ENCODE peak calls at places on chromosomes 2 and 18, in four cellular contexts. One of them, this sample, is unnamed.

GRCh38 chr2:110101280-110101844 is 14.3 kb downstream of the MALL start:
- DNase-seq in NCI-H1436: peak; percentile 61
- DNase-seq in RWPE1: peak; percentile 90
- DNase-seq in stimulated activated naive CD4-positive, alpha-beta T cell: no peak
- DNase-seq in this sample: no peak

GRCh38 chr2:162916286-162916801 is 77.8 kb upstream of the KCNH7 start:
- DNase-seq in NCI-H1436: no peak
- DNase-seq in RWPE1: no peak
- DNase-seq in stimulated activated naive CD4-positive, alpha-beta T cell: no peak
- DNase-seq in this sample: no peak

GRCh38 chr2:178448968-178449661 is 1.9 kb downstream of the PRKRA start:
- DNase-seq in NCI-H1436: no peak
- DNase-seq in RWPE1: no peak
- DNase-seq in stimulated activated naive CD4-positive, alpha-beta T cell: no peak
- DNase-seq in this sample: no peak

GRCh38 chr2:154425999-154426398 is 272.5 kb upstream of the KCNJ3 start:
- DNase-seq in NCI-H1436: no peak
- DNase-seq in RWPE1: no peak
- DNase-seq in stimulated activated naive CD4-positive, alpha-beta T cell: no peak
- DNase-seq in this sample: peak; percentile 37

GRCh38 chr2:37568565-37568964 is 102.9 kb downstream of the CDC42EP3 start:
- DNase-seq in NCI-H1436: no peak
- DNase-seq in RWPE1: no peak
- DNase-seq in stimulated activated naive CD4-positive, alpha-beta T cell: no peak
- DNase-seq in this sample: no peak

GRCh38 chr2:24491626-24492282 is 700 bp downstream of the NCOA1 start:
- DNase-seq in NCI-H1436: peak; percentile 43
- DNase-seq in RWPE1: peak; percentile 20
- DNase-seq in stimulated activated naive CD4-positive, alpha-beta T cell: peak; percentile 75
- DNase-seq in this sample: no peak

GRCh38 chr2:61179701-61180639 is 18.0 kb downstream of the C2orf74 start:
- DNase-seq in NCI-H1436: no peak
- DNase-seq in RWPE1: no peak
- DNase-seq in stimulated activated naive CD4-positive, alpha-beta T cell: no peak
- DNase-seq in this sample: no peak

GRCh38 chr2:197356136-197356535 is 45.6 kb upstream of the ANKRD44 start:
- DNase-seq in NCI-H1436: no peak
- DNase-seq in RWPE1: no peak
- DNase-seq in stimulated activated naive CD4-positive, alpha-beta T cell: no peak
- DNase-seq in this sample: no peak

GRCh38 chr2:200188851-200189250 is 117.6 kb upstream of the SPATS2L start:
- DNase-seq in NCI-H1436: no peak
- DNase-seq in RWPE1: no peak
- DNase-seq in stimulated activated naive CD4-positive, alpha-beta T cell: no peak
- DNase-seq in this sample: no peak

GRCh38 chr2:97750017-97750416 is 36.6 kb downstream of the ZAP70 start:
- DNase-seq in NCI-H1436: no peak
- DNase-seq in RWPE1: no peak
- DNase-seq in stimulated activated naive CD4-positive, alpha-beta T cell: no peak
- DNase-seq in this sample: no peak

GRCh38 chr2:28855977-28856376 is 14.1 kb downstream of the TRMT61B start:
- DNase-seq in NCI-H1436: no peak
- DNase-seq in RWPE1: no peak
- DNase-seq in stimulated activated naive CD4-positive, alpha-beta T cell: no peak
- DNase-seq in this sample: no peak

GRCh38 chr2:181627545-181627944 is 29.4 kb downstream of the CERKL start:
- DNase-seq in NCI-H1436: no peak
- DNase-seq in RWPE1: no peak
- DNase-seq in stimulated activated naive CD4-positive, alpha-beta T cell: no peak
- DNase-seq in this sample: peak; percentile 62

GRCh38 chr18:39854291-39854690 is 2100.7 kb upstream of the PIK3C3 start:
- DNase-seq in NCI-H1436: no peak
- DNase-seq in RWPE1: no peak
- DNase-seq in stimulated activated naive CD4-positive, alpha-beta T cell: no peak
- DNase-seq in this sample: no peak

GRCh38 chr2:219542931-219543595 is 546 bp downstream of the CHPF start:
- DNase-seq in NCI-H1436: no peak
- DNase-seq in RWPE1: peak; percentile 26
- DNase-seq in stimulated activated naive CD4-positive, alpha-beta T cell: no peak
- DNase-seq in this sample: no peak

GRCh38 chr2:242060212-242060835 is 190.8 kb downstream of the RTP5 start:
- DNase-seq in NCI-H1436: no peak
- DNase-seq in RWPE1: peak; percentile 44
- DNase-seq in stimulated activated naive CD4-positive, alpha-beta T cell: no peak
- DNase-seq in this sample: no peak

GRCh38 chr2:53768233-53768542 is 584 bp downstream of the CHAC2 start:
- DNase-seq in NCI-H1436: peak; percentile 57
- DNase-seq in RWPE1: no peak
- DNase-seq in stimulated activated naive CD4-positive, alpha-beta T cell: no peak
- DNase-seq in this sample: no peak

GRCh38 chr2:15950088-15950952 is 10.0 kb downstream of the MYCN start:
- DNase-seq in NCI-H1436: no peak
- DNase-seq in RWPE1: no peak
- DNase-seq in stimulated activated naive CD4-positive, alpha-beta T cell: no peak
- DNase-seq in this sample: no peak

GRCh38 chr18:33201509-33201926 is 239.0 kb downstream of the CCDC178 start:
- DNase-seq in NCI-H1436: no peak
- DNase-seq in RWPE1: no peak
- DNase-seq in stimulated activated naive CD4-positive, alpha-beta T cell: no peak
- DNase-seq in this sample: peak; percentile 45

GRCh38 chr2:34787341-34787740 is 1188.2 kb upstream of the FAM98A start:
- DNase-seq in NCI-H1436: no peak
- DNase-seq in RWPE1: peak; percentile 15
- DNase-seq in stimulated activated naive CD4-positive, alpha-beta T cell: no peak
- DNase-seq in this sample: no peak

GRCh38 chr2:23620841-23621341 is 235.9 kb downstream of the KLHL29 start:
- DNase-seq in NCI-H1436: peak; percentile 33
- DNase-seq in RWPE1: no peak
- DNase-seq in stimulated activated naive CD4-positive, alpha-beta T cell: no peak
- DNase-seq in this sample: no peak

GRCh38 chr2:162106746-162107145 is 32.7 kb upstream of the DPP4 start:
- DNase-seq in NCI-H1436: no peak
- DNase-seq in RWPE1: no peak
- DNase-seq in stimulated activated naive CD4-positive, alpha-beta T cell: no peak
- DNase-seq in this sample: no peak

GRCh38 chr18:56248613-56249235 is 389.7 kb downstream of the TXNL1 start:
- DNase-seq in NCI-H1436: no peak
- DNase-seq in RWPE1: no peak
- DNase-seq in stimulated activated naive CD4-positive, alpha-beta T cell: no peak
- DNase-seq in this sample: no peak

GRCh38 chr2:136874258-136874657 is 108.9 kb downstream of the THSD7B start:
- DNase-seq in NCI-H1436: no peak
- DNase-seq in RWPE1: no peak
- DNase-seq in stimulated activated naive CD4-positive, alpha-beta T cell: no peak
- DNase-seq in this sample: no peak

GRCh38 chr2:241867776-241868420 is 1.6 kb upstream of the RTP5 start:
- DNase-seq in NCI-H1436: no peak
- DNase-seq in RWPE1: no peak
- DNase-seq in stimulated activated naive CD4-positive, alpha-beta T cell: no peak
- DNase-seq in this sample: no peak

This sample was measured in SK-N-MC.